ENCODE peak calls at places on chromosome 10, in nine cellular contexts. L is brain microvascular endothelial cell; G is AG04449; O is body of pancreas; M is CD8-positive, alpha-beta T cell; H is colonic mucosa; W is HCT116; R is lung; Q is cardiac muscle cell. F is an unnamed sample.

GRCh38 chr10:8057636-8058273 is 3.3 kb downstream of the GATA3 start:
- DNase-seq in L (no peak), G (no peak), O (no peak), M (no peak), H (no peak), W (no peak), R (no peak), Q (peak), F (no peak)

GRCh38 chr10:74282853-74283205 is 131.8 kb downstream of the ADK start:
- DNase-seq in L (no peak), G (no peak), O (no peak), M (no peak), H (no peak), W (no peak), R (no peak), Q (no peak), F (no peak)

GRCh38 chr10:61357687-61358086 is 95.5 kb downstream of the TMEM26 start:
- DNase-seq in L (no peak), G (no peak), O (no peak), M (no peak), H (no peak), W (no peak), R (no peak), Q (no peak), F (no peak)

GRCh38 chr10:127117125-127117524 is 79.3 kb downstream of the INSYN2A start:
- DNase-seq in L (peak), G (no peak), O (peak), M (peak), H (peak), W (no peak), R (no peak), Q (peak), F (peak)

GRCh38 chr10:128662520-128662919 is 536.3 kb upstream of the MKI67 start:
- DNase-seq in L (no peak), G (no peak), O (no peak), M (no peak), H (no peak), W (no peak), R (no peak), Q (no peak), F (no peak)

GRCh38 chr10:11147723-11148122 is 130.1 kb downstream of the CELF2 start:
- DNase-seq in L (no peak), G (no peak), O (no peak), M (no peak), H (no peak), W (no peak), R (no peak), Q (no peak), F (no peak)

GRCh38 chr10:4691776-4692175 is 134.2 kb upstream of the AKR1E2 start:
- DNase-seq in L (peak), G (no peak), O (no peak), M (no peak), H (no peak), W (no peak), R (no peak), Q (no peak), F (no peak)

GRCh38 chr10:79407811-79408795 is 37.3 kb downstream of the ZCCHC24 start:
- DNase-seq in L (no peak), G (no peak), O (no peak), M (no peak), H (no peak), W (no peak), R (no peak), Q (no peak), F (no peak)

GRCh38 chr10:30830672-30831230 is 200.9 kb downstream of the ZNF438 start:
- DNase-seq in L (no peak), G (no peak), O (no peak), M (no peak), H (no peak), W (no peak), R (no peak), Q (no peak), F (no peak)

GRCh38 chr10:73207883-73208282 is 39.2 kb downstream of the DNAJC9 start:
- DNase-seq in L (no peak), G (no peak), O (no peak), M (no peak), H (no peak), W (no peak), R (no peak), Q (no peak), F (no peak)

GRCh38 chr10:132364594-132364970 is 32.4 kb upstream of the PWWP2B start:
- DNase-seq in L (no peak), G (no peak), O (no peak), M (no peak), H (no peak), W (no peak), R (no peak), Q (no peak), F (no peak)

GRCh38 chr10:128095023-128095752 is 31.0 kb downstream of the MKI67 start:
- DNase-seq in L (no peak), G (no peak), O (no peak), M (peak), H (no peak), W (peak), R (no peak), Q (no peak), F (no peak)

GRCh38 chr10:90378524-90379076 is 479.2 kb downstream of the HTR7 start:
- DNase-seq in L (peak), G (peak), O (no peak), M (no peak), H (no peak), W (no peak), R (no peak), Q (no peak), F (no peak)

GRCh38 chr10:103661198-103661950 is 167.9 kb downstream of the NEURL1 start:
- DNase-seq in L (peak), G (peak), O (no peak), M (peak), H (peak), W (no peak), R (peak), Q (peak), F (peak)

GRCh38 chr10:130076681-130077080 is 33.9 kb downstream of the C10orf143 start:
- DNase-seq in L (no peak), G (no peak), O (no peak), M (no peak), H (no peak), W (no peak), R (no peak), Q (no peak), F (no peak)

GRCh38 chr10:27525819-27526218 is 21.7 kb downstream of the RAB18 start:
- DNase-seq in L (no peak), G (no peak), O (no peak), M (no peak), H (no peak), W (no peak), R (no peak), Q (peak), F (no peak)

GRCh38 chr10:86836044-86836443 is 79.6 kb downstream of the BMPR1A start:
- DNase-seq in L (no peak), G (no peak), O (no peak), M (no peak), H (no peak), W (no peak), R (no peak), Q (no peak), F (no peak)

GRCh38 chr10:24168258-24169170 is 40.4 kb upstream of the KIAA1217 start:
- DNase-seq in L (no peak), G (no peak), O (no peak), M (no peak), H (no peak), W (no peak), R (no peak), Q (peak), F (no peak)

GRCh38 chr10:51651063-51651462 is 48.3 kb downstream of the CSTF2T start:
- DNase-seq in L (no peak), G (no peak), O (no peak), M (no peak), H (no peak), W (no peak), R (no peak), Q (no peak), F (no peak)

GRCh38 chr10:54081950-54082349 is 719.1 kb downstream of the PCDH15 start:
- DNase-seq in L (no peak), G (no peak), O (no peak), M (no peak), H (no peak), W (no peak), R (no peak), Q (no peak), F (no peak)

GRCh38 chr10:50554995-50555568 is 68.7 kb downstream of the SGMS1 start:
- DNase-seq in L (peak), G (peak), O (no peak), M (no peak), H (no peak), W (no peak), R (no peak), Q (no peak), F (no peak)

GRCh38 chr10:24430591-24430990 is 221.7 kb downstream of the KIAA1217 start:
- DNase-seq in L (no peak), G (no peak), O (no peak), M (no peak), H (no peak), W (no peak), R (no peak), Q (no peak), F (no peak)

GRCh38 chr10:123995461-123996131 is 97.8 kb downstream of the CHST15 start:
- DNase-seq in L (peak), G (peak), O (no peak), M (no peak), H (peak), W (peak), R (peak), Q (peak), F (no peak)

GRCh38 chr10:91462423-91462822 is 52.3 kb downstream of the HECTD2 start:
- DNase-seq in L (peak), G (peak), O (no peak), M (no peak), H (no peak), W (no peak), R (no peak), Q (no peak), F (no peak)

GRCh38 chr10:131978851-131979250 is 2.9 kb downstream of the BNIP3 start:
- DNase-seq in L (no peak), G (no peak), O (peak), M (no peak), H (no peak), W (no peak), R (no peak), Q (no peak), F (no peak)

GRCh38 chr10:76127984-76128589 is 696.7 kb downstream of the LRMDA start:
- DNase-seq in L (no peak), G (no peak), O (no peak), M (no peak), H (no peak), W (no peak), R (peak), Q (no peak), F (no peak)

GRCh38 chr10:127441350-127442219 is 107.5 kb upstream of the NPS start:
- DNase-seq in L (no peak), G (no peak), O (peak), M (no peak), H (peak), W (no peak), R (no peak), Q (no peak), F (no peak)

GRCh38 chr10:32378371-32379301 is 31.7 kb upstream of the EPC1 start:
- DNase-seq in L (peak), G (peak), O (peak), M (peak), H (peak), W (peak), R (peak), Q (peak), F (peak)
- TF ChIP-seq CTCF in L (no peak), G (no peak), O (no peak), M (no peak), H (no peak), W (no peak), R (no peak), Q (no peak), F (no peak)

DNA sequence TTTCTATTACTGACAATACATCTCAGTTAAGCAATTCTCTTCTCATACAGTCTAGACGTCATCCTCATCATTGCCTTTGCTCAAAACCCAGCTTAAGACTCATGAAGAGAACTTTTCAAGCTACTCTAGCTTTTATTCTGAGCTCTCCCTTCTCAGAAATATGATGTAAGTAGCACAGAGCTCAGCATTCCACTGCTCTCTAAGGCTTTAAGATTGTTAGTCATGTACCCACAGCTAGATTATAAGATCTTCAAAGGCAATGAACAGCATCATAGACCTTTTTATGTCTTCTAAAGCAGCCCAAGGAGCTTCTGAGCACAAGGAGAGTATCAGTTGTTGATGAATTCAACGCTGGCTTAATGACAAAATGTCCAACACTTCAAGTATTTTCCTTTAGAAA is 119.3 kb downstream of the NRP1 start:
- DNase-seq in L (peak), G (peak), O (no peak), M (no peak), H (no peak), W (no peak), R (no peak), Q (no peak), F (no peak)
- TF ChIP-seq CTCF in L (no peak), G (no peak), O (no peak), M (no peak), H (no peak), W (no peak), R (no peak), Q (no peak), F (no peak)

GRCh38 chr10:72068126-72068765 is 20.1 kb downstream of the SPOCK2 start:
- DNase-seq in L (no peak), G (no peak), O (no peak), M (no peak), H (no peak), W (no peak), R (no peak), Q (no peak), F (no peak)

GRCh38 chr10:72067463-72068125 is 20.8 kb downstream of the SPOCK2 start:
- DNase-seq in L (no peak), G (no peak), O (no peak), M (no peak), H (no peak), W (no peak), R (no peak), Q (no peak), F (no peak)

GRCh38 chr10:72068901-72069446 is 19.4 kb downstream of the SPOCK2 start:
- DNase-seq in L (no peak), G (no peak), O (no peak), M (no peak), H (no peak), W (no peak), R (no peak), Q (no peak), F (no peak)

GRCh38 chr10:72072046-72072445 is 16.3 kb downstream of the SPOCK2 start:
- DNase-seq in L (no peak), G (no peak), O (no peak), M (no peak), H (no peak), W (no peak), R (no peak), Q (no peak), F (no peak)

DNA sequence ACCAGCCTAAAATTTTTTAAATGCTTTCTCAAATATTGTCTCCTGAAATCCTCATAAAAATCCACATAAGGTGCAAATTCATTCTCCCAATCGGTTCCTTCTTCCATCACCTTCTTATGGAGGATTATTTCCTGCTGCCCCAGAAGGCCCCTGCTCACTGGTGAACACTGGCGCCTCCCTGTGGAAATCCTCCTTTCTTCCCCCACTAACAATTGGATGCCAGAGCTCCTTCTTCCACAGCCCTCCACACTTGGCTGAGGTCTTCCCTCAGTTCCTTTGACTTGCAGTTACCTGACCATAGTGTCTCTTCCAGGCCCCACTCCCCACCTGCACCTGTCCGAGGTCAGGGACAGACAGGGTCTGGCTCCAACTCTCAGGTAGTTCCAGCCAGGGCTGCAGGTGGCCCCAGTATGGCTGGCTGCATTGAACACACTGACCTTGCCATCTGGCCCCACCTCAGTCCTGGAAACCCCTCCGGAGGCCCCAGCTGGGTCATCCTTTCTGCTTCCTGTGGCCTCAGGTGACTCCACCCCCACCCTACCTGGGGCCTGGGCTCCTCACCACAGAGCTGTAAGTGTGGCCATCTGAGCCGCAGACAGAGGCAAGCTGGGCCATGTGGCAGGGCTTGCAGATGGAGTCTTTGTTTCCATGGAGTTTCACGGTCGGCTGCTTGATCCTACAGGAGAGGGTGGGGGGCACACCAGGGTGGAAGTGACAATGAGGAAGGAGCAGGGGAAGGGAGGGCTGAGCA is 18.4 kb downstream of the SPOCK2 start:
- DNase-seq in L (no peak), G (no peak), O (no peak), M (no peak), H (no peak), W (no peak), R (no peak), Q (no peak), F (no peak)
- TF ChIP-seq CTCF in L (peak), G (no peak), O (no peak), M (peak), H (no peak), W (peak), R (no peak), Q (peak), F (peak)

DNA sequence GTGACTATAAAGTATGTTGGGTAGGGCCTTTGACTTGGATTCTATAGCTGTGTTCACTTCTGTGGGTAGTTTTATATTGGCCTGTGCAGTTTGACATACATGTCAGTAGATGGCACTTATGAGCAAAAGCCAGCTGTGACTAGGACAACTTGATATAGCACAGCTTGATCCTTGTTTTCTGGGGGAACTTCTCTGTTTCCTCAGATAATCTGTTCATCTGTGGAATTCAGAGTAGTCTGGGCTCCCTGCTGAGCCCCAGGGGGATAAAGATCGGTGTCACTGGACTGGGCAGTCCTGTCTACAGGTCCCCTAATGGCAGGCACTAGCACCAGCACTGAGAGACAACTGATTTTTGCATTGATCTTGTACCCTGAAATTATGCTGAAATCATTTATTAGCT is 25.4 kb downstream of the CYP2C9 start:
- DNase-seq in L (peak), G (no peak), O (peak), M (no peak), H (peak), W (peak), R (no peak), Q (peak), F (no peak)
- TF ChIP-seq CTCF in L (peak), G (peak), O (peak), M (no peak), H (peak), W (peak), R (peak), Q (peak), F (peak)

DNA sequence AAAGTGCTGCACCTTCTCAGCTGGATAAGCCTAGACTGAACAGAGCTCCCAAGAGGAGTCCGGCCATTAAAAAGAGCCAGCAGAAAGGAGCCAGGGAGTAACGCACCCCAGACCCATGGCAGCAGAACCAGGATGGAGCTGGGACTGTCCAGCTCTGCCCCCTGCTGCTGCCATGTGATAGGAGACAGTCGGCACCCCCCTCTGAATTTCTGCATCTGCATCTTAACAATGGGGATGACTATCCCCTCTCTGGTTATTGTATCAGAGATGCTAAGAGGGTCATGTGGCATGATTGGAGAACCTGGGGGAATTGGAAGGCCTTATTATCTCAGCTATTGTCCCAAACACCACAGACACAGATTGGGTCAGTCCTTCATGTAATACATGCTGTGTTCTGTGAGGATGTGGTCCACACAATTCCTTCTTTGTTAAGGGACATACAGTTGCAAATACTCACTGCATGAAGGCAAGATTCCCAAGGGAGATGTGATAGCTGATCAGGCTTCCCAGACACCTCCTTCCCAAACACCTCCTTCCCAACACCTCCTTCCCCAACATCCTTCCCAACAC is 29.3 kb downstream of the PLEKHS1 start:
- DNase-seq in L (no peak), G (no peak), O (no peak), M (no peak), H (no peak), W (no peak), R (peak), Q (no peak), F (no peak)
- TF ChIP-seq CTCF in L (peak), G (no peak), O (peak), M (no peak), H (no peak), W (peak), R (no peak), Q (no peak), F (no peak)

DNA sequence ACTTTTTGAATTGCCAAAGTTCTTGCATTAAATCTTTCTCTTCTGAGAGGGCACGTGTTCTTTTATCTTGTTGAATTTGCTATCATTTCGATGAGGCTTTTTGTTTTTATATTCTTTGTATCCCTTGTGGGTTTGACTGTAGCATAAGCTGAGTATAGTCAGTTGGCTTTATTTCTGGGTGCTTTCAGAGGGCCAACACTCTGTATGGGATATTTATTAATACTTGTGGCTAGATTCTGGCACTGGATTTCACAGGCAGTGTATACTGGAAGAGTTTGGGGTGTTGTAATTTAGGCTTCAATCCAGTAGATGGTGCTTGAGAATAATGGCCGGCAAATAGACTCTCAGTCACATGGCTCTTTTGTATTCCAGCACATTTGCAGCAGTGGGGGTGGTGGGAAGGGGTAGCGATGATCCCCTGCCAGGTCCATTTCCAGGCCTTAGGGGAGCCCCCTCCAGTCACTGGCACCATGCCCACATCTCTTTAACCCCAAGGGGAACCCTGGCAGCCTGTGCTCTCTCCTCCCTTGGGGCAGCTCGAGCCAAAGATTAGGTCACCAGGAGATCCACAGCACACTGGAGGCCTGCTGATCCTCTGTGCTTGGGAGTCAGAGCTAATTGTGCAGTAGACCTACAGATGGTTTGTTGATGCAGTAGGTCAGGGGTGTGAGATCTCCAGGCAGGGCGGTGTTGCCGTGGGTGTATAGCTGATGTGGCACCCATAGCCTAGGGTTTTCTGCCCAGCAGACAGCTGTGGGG is 81.7 kb downstream of the PTPN20 start:
- DNase-seq in L (peak), G (no peak), O (no peak), M (no peak), H (peak), W (peak), R (no peak), Q (peak), F (no peak)
- TF ChIP-seq CTCF in L (peak), G (peak), O (peak), M (no peak), H (peak), W (no peak), R (no peak), Q (peak), F (peak)

GRCh38 chr10:68348265-68348741 is 15.6 kb upstream of the PBLD start:
- DNase-seq in L (peak), G (no peak), O (peak), M (peak), H (peak), W (peak), R (no peak), Q (peak), F (no peak)
- TF ChIP-seq CTCF in L (peak), G (peak), O (peak), M (peak), H (peak), W (peak), R (peak), Q (peak), F (peak)